ENCODE peak calls at places on chromosomes 13 and 19, in seven cellular contexts. C is heart left ventricle, B is hippocampal formation, X is kidney tubule cell, J is EL, T is PC-3, N is NCI-H774. L is an unnamed sample.

GRCh38 chr13:45206340-45206739 is 5.5 kb upstream of the KCTD4 start:
- DNase-seq in T (peak; percentile 89), B (no peak), X (peak; percentile 97), J (peak; percentile 93), N (no peak), C (no peak), L (no peak)

GRCh38 chr13:48730971-48731658 is 77.4 kb downstream of the CYSLTR2 start:
- DNase-seq in T (peak; percentile 44), C (no peak), B (no peak), J (peak; percentile 31), X (peak; percentile 65), N (no peak), L (no peak)

GRCh38 chr13:35782793-35783192 is 306.3 kb upstream of the MAB21L1 start:
- DNase-seq in B (no peak), C (no peak), X (no peak), N (no peak), J (no peak), T (no peak), L (no peak)

GRCh38 chr19:51139299-51140018 is 2.6 kb upstream of the SIGLEC7 start:
- DNase-seq in T (no peak), J (no peak), B (no peak), C (no peak), N (no peak), X (no peak), L (no peak)

GRCh38 chr19:45554481-45554880 is 30.1 kb downstream of the OPA3 start:
- DNase-seq in J (no peak), C (no peak), X (no peak), N (no peak), B (no peak), T (no peak), L (no peak)

GRCh38 chr13:79483302-79483701 is 2.3 kb downstream of the NDFIP2 start:
- DNase-seq in J (peak; percentile 85), C (no peak), B (no peak), T (peak; percentile 55), X (peak; percentile 79), N (no peak), L (no peak)

GRCh38 chr19:32870154-32870573 is 597 bp upstream of the SLC7A9 start:
- DNase-seq in T (no peak), X (peak; percentile 57), B (no peak), J (no peak), C (no peak), N (no peak), L (no peak)

GRCh38 chr19:50500060-50500752 is 10.8 kb downstream of the JOSD2 start:
- DNase-seq in B (peak; percentile 31), X (no peak), T (no peak), C (peak; percentile 86), N (no peak), J (no peak), L (peak; percentile 90)

GRCh38 chr13:66264976-66265375 is 965.2 kb downstream of the PCDH9 start:
- DNase-seq in T (no peak), J (no peak), X (peak; percentile 55), C (no peak), B (no peak), N (no peak), L (no peak)

GRCh38 chr13:69524459-69525155 is 583.0 kb upstream of the ATXN8OS start:
- DNase-seq in B (no peak), C (no peak), N (no peak), J (no peak), T (peak; percentile 23), X (peak; percentile 62), L (no peak)

GRCh38 chr13:93318538-93318937 is 91.9 kb downstream of the GPC6 start:
- DNase-seq in B (no peak), X (peak; percentile 37), T (peak; percentile 21), N (no peak), C (no peak), J (no peak), L (no peak)

GRCh38 chr13:19052931-19053330 is 128.7 kb downstream of the TUBA3C start:
- DNase-seq in C (no peak), J (no peak), B (no peak), N (no peak), X (no peak), T (no peak), L (no peak)

GRCh38 chr19:28847468-28847867 is 365.5 kb downstream of the UQCRFS1 start:
- DNase-seq in B (no peak), C (no peak), N (no peak), X (peak; percentile 63), T (no peak), J (peak; percentile 53), L (no peak)

GRCh38 chr13:108789476-108789875 is 160.1 kb downstream of the MYO16 start:
- DNase-seq in X (no peak), C (no peak), B (no peak), T (no peak), N (no peak), J (no peak), L (no peak)

GRCh38 chr19:4523306-4524110 is 5.2 kb upstream of the PLIN4 start:
- DNase-seq in C (peak; percentile 34), N (no peak), B (no peak), T (peak; percentile 61), X (peak; percentile 47), J (peak; percentile 48), L (no peak)

GRCh38 chr13:24074687-24075086 is 85.8 kb upstream of the SPATA13 start:
- DNase-seq in B (peak; percentile 27), X (peak; percentile 23), T (peak; percentile 54), J (no peak), N (no peak), C (no peak), L (no peak)

L was measured in cardiac septum.